ENCODE peak calls at places on chromosomes 1 and 21, in seven cellular contexts. J is A172; Z is activated CD4-positive, alpha-beta memory T cell treated with anti-CD3 and anti-CD28 coated beads for 36 hours; T is Kasumi-1; A is nephron progenitor cell; N is fibroblast of villous mesenchyme; R is head of caudate nucleus. P is an unnamed sample.
A peak's percentile ranks its signal among the peaks of the same experiment; 100 is the strongest.

GRCh38 chr1:84758968-84759491 is 68.8 kb upstream of the SSX2IP start:
- DNase-seq in A (no peak), Z (peak; percentile 34), R (peak; percentile 78), T (peak; percentile 18), J (peak; percentile 18), N (peak; percentile 44), P (no peak)

GRCh38 chr1:181496759-181497158 is 13.4 kb downstream of the CACNA1E start:
- DNase-seq in R (no peak), N (no peak), A (no peak), Z (no peak), T (no peak), J (no peak), P (no peak)

GRCh38 chr1:23593042-23593521 is 33.8 kb upstream of the ID3 start:
- DNase-seq in T (no peak), N (no peak), J (no peak), A (no peak), Z (no peak), R (no peak), P (peak; percentile 82)

GRCh38 chr1:6022193-6022592 is 23.5 kb upstream of the KCNAB2 start:
- DNase-seq in A (no peak), N (no peak), T (no peak), R (no peak), Z (no peak), J (no peak), P (no peak)

GRCh38 chr1:20440785-20441200 is 45.2 kb downstream of the CAMK2N1 start:
- DNase-seq in Z (peak; percentile 68), T (peak; percentile 3), N (peak; percentile 44), A (peak; percentile 49), R (peak; percentile 93), J (peak; percentile 39), P (peak; percentile 87)

GRCh38 chr1:22572778-22573177 is 9.5 kb downstream of the EPHA8 start:
- DNase-seq in A (no peak), N (no peak), R (no peak), Z (no peak), T (no peak), J (no peak), P (no peak)

GRCh38 chr21:25670726-25671125 is 31.7 kb downstream of the JAM2 start:
- DNase-seq in Z (no peak), T (no peak), N (peak; percentile 17), A (no peak), R (no peak), J (no peak), P (no peak)

GRCh38 chr1:57209495-57209894 is 214.4 kb downstream of the DAB1 start:
- DNase-seq in T (no peak), A (no peak), N (no peak), Z (no peak), R (no peak), J (no peak), P (no peak)

GRCh38 chr21:35244514-35244913 is 195.4 kb upstream of the RUNX1 start:
- DNase-seq in R (no peak), T (no peak), N (peak; percentile 85), A (no peak), J (no peak), Z (no peak), P (no peak)

GRCh38 chr1:245842106-245842505 is 665.0 kb downstream of the SMYD3 start:
- DNase-seq in R (no peak), N (no peak), A (no peak), J (no peak), Z (no peak), T (no peak), P (no peak)

GRCh38 chr21:36246080-36246631 is 73.8 kb upstream of the MORC3 start:
- DNase-seq in Z (no peak), N (no peak), T (no peak), A (peak; percentile 49), J (peak; percentile 36), R (no peak), P (no peak)

GRCh38 chr1:160211010-160211790 is 6.0 kb downstream of the PEA15 start:
- DNase-seq in Z (no peak), R (peak; percentile 94), J (no peak), N (no peak), A (no peak), T (no peak), P (no peak)

GRCh38 chr21:18803624-18804023 is 400.0 kb upstream of the TMPRSS15 start:
- DNase-seq in R (no peak), N (no peak), A (no peak), T (no peak), Z (no peak), J (no peak), P (no peak)

GRCh38 chr1:150813028-150813707 is 5.1 kb upstream of the CTSK start:
- DNase-seq in T (peak; percentile 34), R (peak; percentile 56), J (peak; percentile 64), N (peak; percentile 76), A (peak; percentile 45), Z (peak; percentile 38), P (peak; percentile 38)

GRCh38 chr1:225603538-225604354 is 49.2 kb downstream of the ENAH start:
- DNase-seq in R (no peak), Z (no peak), A (no peak), N (peak; percentile 83), T (no peak), J (peak; percentile 63), P (no peak)

GRCh38 chr1:179881642-179882252 is 338 bp upstream of the TOR1AIP1 start:
- DNase-seq in J (peak; percentile 95), A (no peak), N (peak; percentile 95), Z (no peak), R (peak; percentile 97), T (peak; percentile 87), P (no peak)

GRCh38 chr1:167297222-167298214 is 76.8 kb downstream of the POU2F1 start:
- DNase-seq in N (peak; percentile 65), A (no peak), J (no peak), R (peak; percentile 44), Z (no peak), T (peak; percentile 67), P (no peak)

GRCh38 chr1:24748191-24749121 is 3.2 kb downstream of the CLIC4 start:
- DNase-seq in T (peak; percentile 44), N (no peak), A (no peak), J (no peak), Z (no peak), R (no peak), P (peak; percentile 92)

P was measured in NAMALWA.